ENCODE peak calls at places on chromosomes 11 and 22, in seven cellular contexts. X is stimulated activated CD8-positive, alpha-beta memory T cell treated with anti-CD3 and anti-CD28 coated beads, Interleukin-4, amount 100 ng/mL, for 1 hour; C is effector memory CD4-positive, alpha-beta T cell; W is KG1; Q is AG09309; I is LoVo; A is NB4. V is an unnamed sample.

GRCh38 chr11:33733978-33734377 is 2.2 kb downstream of the CD59 start:
- DNase-seq in X (no peak), C (no peak), W (no peak), Q (no peak), I (no peak), A (no peak), V (no peak)

GRCh38 chr11:134880788-134881187 is 468.7 kb upstream of the B3GAT1 start:
- DNase-seq in X (no peak), C (no peak), W (no peak), Q (no peak), I (no peak), A (no peak), V (no peak)

GRCh38 chr22:44889233-44889878 is 120.4 kb downstream of the PHF21B start:
- DNase-seq in X (no peak), C (no peak), W (no peak), Q (no peak), I (no peak), A (peak), V (no peak)

GRCh38 chr11:36229091-36229490 is 60.1 kb downstream of the COMMD9 start:
- DNase-seq in X (no peak), C (no peak), W (no peak), Q (no peak), I (no peak), A (no peak), V (no peak)

GRCh38 chr11:90204407-90204806 is 18.4 kb downstream of the CHORDC1 start:
- DNase-seq in X (no peak), C (no peak), W (no peak), Q (no peak), I (no peak), A (no peak), V (no peak)

GRCh38 chr11:63536669-63537292 is at the start of gene PLAAT4:
- DNase-seq in X (no peak), C (peak), W (peak), Q (no peak), I (peak), A (peak), V (peak)

GRCh38 chr11:406796-407650 is 7.8 kb downstream of the SIGIRR start:
- DNase-seq in X (peak), C (peak), W (peak), Q (no peak), I (peak), A (peak), V (peak)

GRCh38 chr22:30747493-30747892 is 52.8 kb downstream of the OSBP2 start:
- DNase-seq in X (no peak), C (no peak), W (no peak), Q (no peak), I (no peak), A (no peak), V (no peak)

GRCh38 chr11:28463826-28464225 is 355.6 kb downstream of the METTL15 start:
- DNase-seq in X (no peak), C (no peak), W (no peak), Q (no peak), I (no peak), A (no peak), V (no peak)

GRCh38 chr22:21995660-21996059 is 13.1 kb upstream of the TOP3B start:
- DNase-seq in X (no peak), C (no peak), W (no peak), Q (no peak), I (no peak), A (no peak), V (no peak)

GRCh38 chr11:16739326-16739875 is 954 bp downstream of the C11orf58 start:
- DNase-seq in X (no peak), C (no peak), W (peak), Q (no peak), I (no peak), A (peak), V (no peak)

GRCh38 chr22:30276041-30276440 is 9.4 kb upstream of the OSM start:
- DNase-seq in X (no peak), C (no peak), W (no peak), Q (no peak), I (no peak), A (no peak), V (no peak)

GRCh38 chr22:26197427-26197826 is 28.2 kb downstream of the SEZ6L start:
- DNase-seq in X (no peak), C (no peak), W (no peak), Q (no peak), I (no peak), A (no peak), V (no peak)

GRCh38 chr11:2555376-2555775 is 110.6 kb downstream of the KCNQ1 start:
- DNase-seq in X (no peak), C (no peak), W (no peak), Q (no peak), I (no peak), A (no peak), V (no peak)

GRCh38 chr11:117668291-117668690 is 128.7 kb downstream of the DSCAML1 start:
- DNase-seq in X (no peak), C (no peak), W (no peak), Q (no peak), I (no peak), A (no peak), V (no peak)

GRCh38 chr11:78427615-78428272 is 10.1 kb upstream of the GAB2 start:
- DNase-seq in X (no peak), C (no peak), W (no peak), Q (no peak), I (no peak), A (no peak), V (no peak)

GRCh38 chr11:13210424-13210823 is 67.2 kb upstream of the BMAL1 start:
- DNase-seq in X (no peak), C (no peak), W (no peak), Q (peak), I (peak), A (peak), V (peak)

GRCh38 chr22:18035740-18036139 is 11.4 kb upstream of the MICAL3 start:
- DNase-seq in X (no peak), C (no peak), W (no peak), Q (no peak), I (peak), A (peak), V (peak)

GRCh38 chr11:65425105-65425970 is 2.7 kb downstream of the NEAT1 start:
- DNase-seq in X (peak), C (peak), W (peak), Q (peak), I (peak), A (peak), V (peak)

GRCh38 chr11:18027475-18027874 is 14.6 kb upstream of the SERGEF start:
- DNase-seq in X (no peak), C (no peak), W (no peak), Q (no peak), I (no peak), A (no peak), V (no peak)

GRCh38 chr11:25566298-25567200 is 765.4 kb upstream of the ANO3 start:
- DNase-seq in X (no peak), C (no peak), W (no peak), Q (no peak), I (no peak), A (peak), V (peak)

GRCh38 chr11:129728571-129728970 is 87.1 kb upstream of the TMEM45B start:
- DNase-seq in X (no peak), C (no peak), W (no peak), Q (no peak), I (no peak), A (no peak), V (no peak)

V was measured in left ventricle myocardium inferior.